ENCODE peak calls at places on chromosomes 16 and 17, in ten cellular contexts. One of them, this sample, is unnamed. For H3K9me3, the result is how much of the 10 kb centered on the place peaks cover.

GRCh38 chr17:80388175-80388574 is 26.8 kb upstream of the ENDOV start:
- DNase-seq in breast epithelium: no peak
- DNase-seq in GM23248: no peak
- DNase-seq in gastrocnemius medialis: no peak
- DNase-seq in SJSA1: no peak
- DNase-seq in CD4-positive, alpha-beta T cell: no peak
- DNase-seq in Peyer's patch: no peak
- DNase-seq in ovary: no peak
- DNase-seq in tibial artery: no peak
- DNase-seq in uterus: no peak
- DNase-seq in this sample: no peak

GRCh38 chr16:1050921-1051320 is 21.6 kb upstream of the SSTR5 start:
- DNase-seq in breast epithelium: no peak
- DNase-seq in GM23248: no peak
- DNase-seq in gastrocnemius medialis: no peak
- DNase-seq in SJSA1: no peak
- DNase-seq in CD4-positive, alpha-beta T cell: no peak
- DNase-seq in Peyer's patch: no peak
- DNase-seq in ovary: no peak
- DNase-seq in tibial artery: no peak
- DNase-seq in uterus: no peak
- DNase-seq in this sample: no peak

GRCh38 chr16:6884002-6884401 is 448.6 kb upstream of the RBFOX1 start:
- DNase-seq in breast epithelium: no peak
- DNase-seq in GM23248: no peak
- DNase-seq in gastrocnemius medialis: no peak
- DNase-seq in SJSA1: no peak
- DNase-seq in CD4-positive, alpha-beta T cell: no peak
- DNase-seq in Peyer's patch: no peak
- DNase-seq in ovary: no peak
- DNase-seq in tibial artery: no peak
- DNase-seq in uterus: no peak
- DNase-seq in this sample: no peak

GRCh38 chr16:66366433-66367299 is at the start of gene CDH5:
- DNase-seq in breast epithelium: peak
- DNase-seq in GM23248: peak
- DNase-seq in gastrocnemius medialis: peak
- DNase-seq in SJSA1: no peak
- DNase-seq in CD4-positive, alpha-beta T cell: no peak
- DNase-seq in Peyer's patch: peak
- DNase-seq in ovary: peak
- DNase-seq in tibial artery: peak
- DNase-seq in uterus: peak
- DNase-seq in this sample: peak

GRCh38 chr17:35086931-35087573 is 23.5 kb upstream of the RFFL start:
- DNase-seq in breast epithelium: no peak
- DNase-seq in GM23248: no peak
- DNase-seq in gastrocnemius medialis: no peak
- DNase-seq in SJSA1: no peak
- DNase-seq in CD4-positive, alpha-beta T cell: no peak
- DNase-seq in Peyer's patch: peak
- DNase-seq in ovary: no peak
- DNase-seq in tibial artery: no peak
- DNase-seq in uterus: no peak
- DNase-seq in this sample: no peak

GRCh38 chr16:23107117-23107516 is 42.1 kb downstream of the USP31 start:
- DNase-seq in breast epithelium: no peak
- DNase-seq in GM23248: no peak
- DNase-seq in gastrocnemius medialis: no peak
- DNase-seq in SJSA1: no peak
- DNase-seq in CD4-positive, alpha-beta T cell: no peak
- DNase-seq in Peyer's patch: no peak
- DNase-seq in ovary: no peak
- DNase-seq in tibial artery: no peak
- DNase-seq in uterus: no peak
- DNase-seq in this sample: no peak

GRCh38 chr17:63838586-63839184 is 3.8 kb downstream of the SMARCD2 start:
- DNase-seq in breast epithelium: peak
- DNase-seq in GM23248: peak
- DNase-seq in gastrocnemius medialis: peak
- DNase-seq in SJSA1: no peak
- DNase-seq in CD4-positive, alpha-beta T cell: no peak
- DNase-seq in Peyer's patch: peak
- DNase-seq in ovary: peak
- DNase-seq in tibial artery: peak
- DNase-seq in uterus: peak
- DNase-seq in this sample: peak

GRCh38 chr16:10180042-10180770 is 2.0 kb downstream of the GRIN2A start:
- DNase-seq in breast epithelium: no peak
- DNase-seq in GM23248: no peak
- DNase-seq in gastrocnemius medialis: no peak
- DNase-seq in SJSA1: no peak
- DNase-seq in CD4-positive, alpha-beta T cell: no peak
- DNase-seq in Peyer's patch: no peak
- DNase-seq in ovary: no peak
- DNase-seq in tibial artery: no peak
- DNase-seq in uterus: no peak
- DNase-seq in this sample: no peak

GRCh38 chr16:72172105-72173034 is at the start of gene PMFBP1:
- DNase-seq in breast epithelium: no peak
- DNase-seq in GM23248: peak
- DNase-seq in gastrocnemius medialis: peak
- DNase-seq in SJSA1: peak
- DNase-seq in CD4-positive, alpha-beta T cell: no peak
- DNase-seq in Peyer's patch: peak
- DNase-seq in ovary: no peak
- DNase-seq in tibial artery: no peak
- DNase-seq in uterus: no peak
- DNase-seq in this sample: no peak

GRCh38 chr16:35195864-35196216 is 1736.4 kb downstream of the TP53TG3F start:
- DNase-seq in breast epithelium: no peak
- DNase-seq in GM23248: no peak
- DNase-seq in gastrocnemius medialis: no peak
- DNase-seq in SJSA1: no peak
- DNase-seq in CD4-positive, alpha-beta T cell: no peak
- DNase-seq in Peyer's patch: no peak
- DNase-seq in ovary: no peak
- DNase-seq in tibial artery: no peak
- DNase-seq in uterus: no peak
- DNase-seq in this sample: no peak

GRCh38 chr16:35195173-35195863 is 1735.9 kb downstream of the TP53TG3F start:
- DNase-seq in breast epithelium: no peak
- DNase-seq in GM23248: no peak
- DNase-seq in gastrocnemius medialis: no peak
- DNase-seq in SJSA1: no peak
- DNase-seq in CD4-positive, alpha-beta T cell: no peak
- DNase-seq in Peyer's patch: no peak
- DNase-seq in ovary: no peak
- DNase-seq in tibial artery: no peak
- DNase-seq in uterus: no peak
- DNase-seq in this sample: no peak

GRCh38 chr16:35194681-35195080 is 1735.3 kb downstream of the TP53TG3F start:
- DNase-seq in breast epithelium: no peak
- DNase-seq in GM23248: no peak
- DNase-seq in gastrocnemius medialis: no peak
- DNase-seq in SJSA1: no peak
- DNase-seq in CD4-positive, alpha-beta T cell: no peak
- DNase-seq in Peyer's patch: no peak
- DNase-seq in ovary: no peak
- DNase-seq in tibial artery: no peak
- DNase-seq in uterus: no peak
- DNase-seq in this sample: no peak

GRCh38 chr16:35193956-35194355 is 1734.5 kb downstream of the TP53TG3F start:
- DNase-seq in breast epithelium: no peak
- DNase-seq in GM23248: no peak
- DNase-seq in gastrocnemius medialis: no peak
- DNase-seq in SJSA1: no peak
- DNase-seq in CD4-positive, alpha-beta T cell: no peak
- DNase-seq in Peyer's patch: no peak
- DNase-seq in ovary: no peak
- DNase-seq in tibial artery: no peak
- DNase-seq in uterus: no peak
- DNase-seq in this sample: no peak

GRCh38 chr16:35192993-35193392 is 1733.6 kb downstream of the TP53TG3F start:
- DNase-seq in breast epithelium: no peak
- DNase-seq in GM23248: no peak
- DNase-seq in gastrocnemius medialis: no peak
- DNase-seq in SJSA1: no peak
- DNase-seq in CD4-positive, alpha-beta T cell: no peak
- DNase-seq in Peyer's patch: no peak
- DNase-seq in ovary: no peak
- DNase-seq in tibial artery: no peak
- DNase-seq in uterus: no peak
- DNase-seq in this sample: peak
- H3K9me3 ChIP-seq in breast epithelium: under half
- H3K9me3 ChIP-seq in GM23248: under half
- H3K9me3 ChIP-seq in gastrocnemius medialis: under half
- H3K9me3 ChIP-seq in SJSA1: under half
- H3K9me3 ChIP-seq in CD4-positive, alpha-beta T cell: under half
- H3K9me3 ChIP-seq in Peyer's patch: under half
- H3K9me3 ChIP-seq in ovary: under half
- H3K9me3 ChIP-seq in tibial artery: under half
- H3K9me3 ChIP-seq in uterus: under half
- H3K9me3 ChIP-seq in this sample: under half

DNA sequence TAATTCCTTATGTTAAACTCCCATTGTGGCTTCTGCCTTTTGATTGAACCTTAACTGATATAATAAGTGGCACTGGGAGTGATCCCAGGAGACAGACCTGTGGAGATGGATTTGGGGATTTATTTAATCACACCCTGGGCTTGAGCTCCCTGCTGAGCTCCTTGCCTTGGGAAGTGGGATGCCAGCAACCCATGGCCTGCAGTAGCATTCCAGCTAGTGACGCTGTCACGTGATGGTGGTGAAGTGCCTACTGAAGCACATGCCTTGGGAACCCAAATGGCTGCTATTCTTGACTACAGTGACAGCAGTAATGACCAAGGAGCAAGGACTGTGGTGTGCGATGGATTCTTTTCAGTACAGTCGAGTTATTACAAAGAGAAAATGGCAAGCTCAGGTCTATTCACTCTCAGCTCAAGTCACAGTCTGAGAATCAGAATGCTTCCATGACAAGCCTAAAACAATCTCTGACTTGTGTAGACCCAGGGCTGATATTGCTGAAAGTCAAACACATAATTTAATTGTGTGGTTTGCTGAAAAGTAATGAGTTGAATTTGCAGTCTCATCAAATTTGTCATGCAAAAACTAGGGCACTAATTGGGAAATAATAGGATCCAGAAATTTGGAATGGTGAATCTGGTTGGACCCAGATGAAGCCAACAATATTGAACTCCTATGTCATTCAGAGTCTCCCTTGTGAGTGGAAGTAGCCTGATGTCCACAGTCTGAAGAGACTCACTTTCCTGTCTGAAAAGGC is 47.1 kb downstream of the BCL7C start:
- DNase-seq in breast epithelium: no peak
- DNase-seq in GM23248: no peak
- DNase-seq in gastrocnemius medialis: no peak
- DNase-seq in SJSA1: no peak
- DNase-seq in CD4-positive, alpha-beta T cell: no peak
- DNase-seq in Peyer's patch: no peak
- DNase-seq in ovary: no peak
- DNase-seq in tibial artery: no peak
- DNase-seq in uterus: no peak
- DNase-seq in this sample: no peak
- H3K27ac ChIP-seq in breast epithelium: no peak
- H3K27ac ChIP-seq in GM23248: no peak
- H3K27ac ChIP-seq in gastrocnemius medialis: no peak
- H3K27ac ChIP-seq in SJSA1: no peak
- H3K27ac ChIP-seq in CD4-positive, alpha-beta T cell: no peak
- H3K27ac ChIP-seq in Peyer's patch: no peak
- H3K27ac ChIP-seq in ovary: no peak
- H3K27ac ChIP-seq in tibial artery: no peak
- H3K27ac ChIP-seq in uterus: no peak
- H3K27ac ChIP-seq in this sample: no peak

DNA sequence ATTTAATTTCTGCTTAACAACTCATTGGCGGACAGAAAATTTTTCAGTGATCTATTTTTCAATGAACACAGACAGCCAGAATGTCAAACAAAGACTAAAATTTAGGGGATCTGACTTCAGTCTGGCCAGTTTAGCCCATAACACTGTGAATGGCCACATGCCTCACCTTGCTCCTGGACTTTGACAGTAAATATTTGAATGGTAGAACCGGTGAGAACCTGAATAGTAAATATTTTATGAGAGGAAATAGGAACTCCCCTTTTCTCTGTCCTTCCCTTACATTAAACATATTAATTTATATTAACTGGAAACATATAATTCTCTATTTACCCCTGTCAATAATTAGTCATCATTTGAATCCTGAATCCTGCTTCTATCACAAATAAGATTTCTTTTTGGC is 942.1 kb downstream of the KCNJ2 start:
- DNase-seq in breast epithelium: no peak
- DNase-seq in GM23248: no peak
- DNase-seq in gastrocnemius medialis: no peak
- DNase-seq in SJSA1: no peak
- DNase-seq in CD4-positive, alpha-beta T cell: no peak
- DNase-seq in Peyer's patch: no peak
- DNase-seq in ovary: no peak
- DNase-seq in tibial artery: no peak
- DNase-seq in uterus: no peak
- DNase-seq in this sample: no peak
- H3K9me3 ChIP-seq in breast epithelium: under half
- H3K9me3 ChIP-seq in GM23248: under half
- H3K9me3 ChIP-seq in gastrocnemius medialis: under half
- H3K9me3 ChIP-seq in SJSA1: under half
- H3K9me3 ChIP-seq in CD4-positive, alpha-beta T cell: under half
- H3K9me3 ChIP-seq in Peyer's patch: under half
- H3K9me3 ChIP-seq in ovary: under half
- H3K9me3 ChIP-seq in tibial artery: under half
- H3K9me3 ChIP-seq in uterus: under half
- H3K9me3 ChIP-seq in this sample: under half

DNA sequence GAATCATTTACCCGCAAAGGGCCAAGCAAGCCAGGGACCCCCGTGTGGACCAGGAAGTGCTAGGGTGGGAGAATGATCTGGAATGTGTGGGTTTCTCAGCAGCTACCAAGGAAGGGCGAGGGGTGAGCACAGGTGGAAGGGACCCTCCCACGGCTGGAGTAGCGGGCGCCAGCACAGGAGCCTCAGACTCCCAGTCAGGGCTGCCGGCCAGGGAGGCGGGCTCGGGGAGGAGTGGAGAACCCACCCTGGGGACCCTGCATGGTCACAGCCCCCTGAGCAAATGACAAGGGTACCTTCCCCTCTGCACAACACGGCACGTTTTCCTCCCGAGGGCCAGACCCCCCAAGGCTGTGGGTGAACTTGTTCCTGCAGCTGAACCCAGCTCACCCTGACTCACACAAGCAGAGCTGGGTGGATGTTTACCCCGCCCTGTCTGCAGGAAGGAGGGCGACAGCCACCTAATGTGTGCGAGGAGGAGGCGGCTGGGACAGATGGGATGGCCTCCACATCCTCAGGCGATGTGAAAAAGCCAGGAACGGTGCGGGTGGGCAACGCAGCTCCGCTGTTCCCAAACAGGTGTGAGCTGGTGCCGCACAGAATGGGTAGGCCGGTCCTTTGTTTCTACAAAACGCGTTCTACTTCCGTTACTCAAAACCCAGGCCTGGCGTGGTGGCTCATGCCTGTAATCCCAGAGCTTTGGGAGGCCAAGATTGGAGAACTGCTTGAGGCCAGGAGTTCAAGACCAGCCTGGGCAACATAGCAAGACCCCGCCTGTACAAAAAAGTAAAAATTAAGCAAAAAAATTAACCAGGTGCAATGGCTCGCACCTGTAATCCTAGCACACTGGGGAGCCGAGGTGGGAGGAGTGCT is 6.2 kb downstream of the ECI1 start:
- DNase-seq in breast epithelium: no peak
- DNase-seq in GM23248: no peak
- DNase-seq in gastrocnemius medialis: no peak
- DNase-seq in SJSA1: no peak
- DNase-seq in CD4-positive, alpha-beta T cell: no peak
- DNase-seq in Peyer's patch: no peak
- DNase-seq in ovary: no peak
- DNase-seq in tibial artery: no peak
- DNase-seq in uterus: no peak
- DNase-seq in this sample: no peak
- H3K27ac ChIP-seq in breast epithelium: no peak
- H3K27ac ChIP-seq in GM23248: no peak
- H3K27ac ChIP-seq in gastrocnemius medialis: no peak
- H3K27ac ChIP-seq in SJSA1: no peak
- H3K27ac ChIP-seq in CD4-positive, alpha-beta T cell: no peak
- H3K27ac ChIP-seq in Peyer's patch: no peak
- H3K27ac ChIP-seq in ovary: no peak
- H3K27ac ChIP-seq in tibial artery: no peak
- H3K27ac ChIP-seq in uterus: no peak
- H3K27ac ChIP-seq in this sample: no peak

This sample was measured in suprapubic skin.